ENCODE peak calls at places on chromosomes 4 and X, in nine cellular contexts. L, Q, E, R, P, O, H, B and C are unnamed samples.

GRCh38 chr4:143391261-143391660 is 54.6 kb downstream of the GAB1 start:
- DNase-seq in L (no peak), Q (no peak), E (no peak), R (no peak), P (no peak), O (no peak), H (no peak), B (no peak), C (no peak)

GRCh38 chrX:47578692-47579091 is 3.5 kb upstream of the TIMP1 start:
- DNase-seq in L (no peak), Q (no peak), E (no peak), R (no peak), P (no peak), O (no peak), H (peak), B (peak), C (no peak)

GRCh38 chr4:57158221-57158620 is 48.0 kb upstream of the IGFBP7 start:
- DNase-seq in L (no peak), Q (no peak), E (no peak), R (peak), P (peak), O (no peak), H (no peak), B (peak), C (no peak)

GRCh38 chr4:168710353-168710946 is 213.6 kb downstream of the PALLD start:
- DNase-seq in L (peak), Q (peak), E (peak), R (peak), P (peak), O (no peak), H (peak), B (peak), C (peak)

GRCh38 chr4:159010563-159011260 is 92.2 kb upstream of the RAPGEF2 start:
- DNase-seq in L (no peak), Q (peak), E (peak), R (no peak), P (peak), O (peak), H (no peak), B (peak), C (no peak)

GRCh38 chr4:144754562-144755410 is 108.8 kb downstream of the HHIP start:
- DNase-seq in L (peak), Q (no peak), E (no peak), R (peak), P (peak), O (no peak), H (peak), B (no peak), C (no peak)

GRCh38 chr4:17708992-17709759 is 72.2 kb downstream of the FAM184B start:
- DNase-seq in L (no peak), Q (no peak), E (no peak), R (no peak), P (no peak), O (no peak), H (no peak), B (peak), C (no peak)

GRCh38 chr4:96833831-96834230 is 993.9 kb downstream of the PDHA2 start:
- DNase-seq in L (no peak), Q (no peak), E (no peak), R (no peak), P (peak), O (no peak), H (no peak), B (no peak), C (no peak)

GRCh38 chr4:3311095-3311372 is 18.2 kb downstream of the RGS12 start:
- DNase-seq in L (peak), Q (no peak), E (no peak), R (no peak), P (no peak), O (no peak), H (no peak), B (no peak), C (no peak)

GRCh38 chrX:104659037-104659744 is 93.2 kb downstream of the IL1RAPL2 start:
- DNase-seq in L (no peak), Q (peak), E (no peak), R (no peak), P (peak), O (no peak), H (no peak), B (no peak), C (peak)

GRCh38 chrX:132367314-132367713 is 121.5 kb downstream of the MBNL3 start:
- DNase-seq in L (no peak), Q (no peak), E (no peak), R (no peak), P (no peak), O (no peak), H (no peak), B (no peak), C (no peak)

GRCh38 chrX:141935645-141936044 is 32.0 kb downstream of the MAGEC1 start:
- DNase-seq in L (no peak), Q (no peak), E (no peak), R (no peak), P (no peak), O (no peak), H (no peak), B (no peak), C (no peak)

GRCh38 chrX:23773601-23774175 is 9.3 kb upstream of the SAT1 start:
- DNase-seq in L (no peak), Q (peak), E (no peak), R (no peak), P (no peak), O (no peak), H (no peak), B (peak), C (peak)